ENCODE peak calls at places on chromosome 17, in ten cellular contexts. E is heart left ventricle, P is BJ, X is HCT116, J is colonic mucosa, Z is tibial artery, R is body of pancreas, C is cardiac fibroblast, D is PC-3, Q is astrocyte of the spinal cord. V is an unnamed sample.

GRCh38 chr17:58351710-58352017 is 337 bp downstream of the SUPT4H1 start:
- DNase-seq in E (no peak), P (no peak), X (no peak), J (no peak), Z (no peak), R (no peak), C (peak; percentile 10), D (no peak), Q (no peak), V (no peak)

GRCh38 chr17:37218849-37219248 is 156.9 kb upstream of the C17orf78 start:
- DNase-seq in E (no peak), P (no peak), X (no peak), J (no peak), Z (no peak), R (no peak), C (no peak), D (no peak), Q (no peak), V (no peak)

GRCh38 chr17:83119987-83120864 is 40.8 kb downstream of the METRNL start:
- DNase-seq in E (peak; percentile 32), P (no peak), X (no peak), J (no peak), Z (peak; percentile 54), R (no peak), C (no peak), D (no peak), Q (no peak), V (peak; percentile 20)

GRCh38 chr17:2253768-2254406 is 49.7 kb downstream of the SMG6 start:
- DNase-seq in E (no peak), P (no peak), X (no peak), J (no peak), Z (no peak), R (no peak), C (no peak), D (no peak), Q (no peak), V (no peak)

GRCh38 chr17:38585056-38585804 is 20.5 kb downstream of the SRCIN1 start:
- DNase-seq in E (no peak), P (no peak), X (no peak), J (no peak), Z (no peak), R (no peak), C (no peak), D (peak; percentile 22), Q (no peak), V (no peak)

GRCh38 chr17:38939987-38940386 is 14.6 kb downstream of the LASP1NB start:
- DNase-seq in E (no peak), P (no peak), X (no peak), J (no peak), Z (no peak), R (no peak), C (no peak), D (no peak), Q (no peak), V (no peak)

GRCh38 chr17:16352303-16352837 is 899 bp downstream of the CENPV start:
- DNase-seq in E (no peak), P (no peak), X (no peak), J (peak; percentile 73), Z (peak; percentile 63), R (peak; percentile 45), C (peak; percentile 29), D (no peak), Q (peak; percentile 46), V (peak; percentile 18)

GRCh38 chr17:48347203-48347602 is 82.8 kb downstream of the SKAP1 start:
- DNase-seq in E (no peak), P (no peak), X (no peak), J (no peak), Z (no peak), R (no peak), C (no peak), D (no peak), Q (no peak), V (no peak)

GRCh38 chr17:62804822-62805221 is 3.3 kb downstream of the MARCHF10 start:
- DNase-seq in E (no peak), P (no peak), X (no peak), J (no peak), Z (no peak), R (no peak), C (peak; percentile 72), D (no peak), Q (no peak), V (no peak)

GRCh38 chr17:7156342-7156940 is 22.7 kb downstream of the ASGR1 start:
- DNase-seq in E (no peak), P (no peak), X (no peak), J (no peak), Z (no peak), R (no peak), C (no peak), D (no peak), Q (no peak), V (no peak)

GRCh38 chr17:68515238-68515637 is 3.0 kb downstream of the PRKAR1A start:
- DNase-seq in E (no peak), P (no peak), X (no peak), J (no peak), Z (no peak), R (no peak), C (peak; percentile 50), D (no peak), Q (no peak), V (no peak)

GRCh38 chr17:81037783-81038733 is 3.1 kb downstream of the BAIAP2 start:
- DNase-seq in E (peak; percentile 30), P (no peak), X (no peak), J (no peak), Z (peak; percentile 72), R (peak; percentile 76), C (peak; percentile 18), D (no peak), Q (no peak), V (no peak)
- TF ChIP-seq CTCF in E (no peak), P (no peak), X (peak; percentile 39), J (no peak), Z (no peak), R (no peak), C (no peak), D (no peak), Q (no peak), V (no peak)

DNA sequence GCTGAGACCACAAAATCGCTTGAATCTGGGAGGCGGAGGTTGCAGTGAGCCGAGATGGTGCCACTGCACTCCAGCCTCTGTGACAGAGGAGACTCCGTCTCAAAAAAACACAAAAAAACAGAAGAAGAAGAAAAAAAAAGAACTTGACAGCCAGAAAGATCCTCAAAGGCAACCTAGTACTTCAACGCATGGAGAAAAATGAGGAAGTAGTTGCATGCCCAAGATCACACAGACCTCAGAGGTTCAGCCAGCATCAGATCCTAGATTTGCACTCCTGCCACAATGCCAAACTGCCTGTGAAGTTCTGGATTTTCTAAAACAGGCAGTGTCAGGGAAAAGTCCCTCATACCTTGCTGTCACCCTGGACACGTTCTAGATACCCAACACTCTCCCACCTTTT is 1.5 kb downstream of the ATPAF2 start:
- DNase-seq in E (no peak), P (no peak), X (no peak), J (no peak), Z (peak; percentile 15), R (no peak), C (no peak), D (no peak), Q (no peak), V (no peak)
- H3K4me3 ChIP-seq in E (no peak overlapping the region), P (no peak overlapping the region), X (peak overlapping the region; percentile 85), J (no peak overlapping the region), Z (no peak overlapping the region), R (no peak overlapping the region), C (no peak overlapping the region), D (peak overlapping the region; percentile 79), Q (no peak overlapping the region), V (peak overlapping the region; percentile 88)

GRCh38 chr17:41176744-41177387 is 1.2 kb downstream of the KRTAP4-2 start:
- DNase-seq in E (no peak), P (no peak), X (no peak), J (no peak), Z (no peak), R (no peak), C (no peak), D (no peak), Q (no peak), V (no peak)

GRCh38 chr17:41184480-41184961 is at the start of gene KRTAP4-1:
- DNase-seq in E (no peak), P (no peak), X (no peak), J (no peak), Z (no peak), R (no peak), C (no peak), D (no peak), Q (no peak), V (no peak)

GRCh38 chr17:41177727-41178271 is at the start of gene KRTAP4-2:
- DNase-seq in E (no peak), P (no peak), X (no peak), J (no peak), Z (no peak), R (no peak), C (no peak), D (no peak), Q (no peak), V (no peak)

GRCh38 chr17:41178341-41178740 is 320 bp upstream of the KRTAP4-2 start:
- DNase-seq in E (no peak), P (no peak), X (no peak), J (no peak), Z (no peak), R (no peak), C (no peak), D (peak; percentile 43), Q (peak; percentile 5), V (no peak)

DNA sequence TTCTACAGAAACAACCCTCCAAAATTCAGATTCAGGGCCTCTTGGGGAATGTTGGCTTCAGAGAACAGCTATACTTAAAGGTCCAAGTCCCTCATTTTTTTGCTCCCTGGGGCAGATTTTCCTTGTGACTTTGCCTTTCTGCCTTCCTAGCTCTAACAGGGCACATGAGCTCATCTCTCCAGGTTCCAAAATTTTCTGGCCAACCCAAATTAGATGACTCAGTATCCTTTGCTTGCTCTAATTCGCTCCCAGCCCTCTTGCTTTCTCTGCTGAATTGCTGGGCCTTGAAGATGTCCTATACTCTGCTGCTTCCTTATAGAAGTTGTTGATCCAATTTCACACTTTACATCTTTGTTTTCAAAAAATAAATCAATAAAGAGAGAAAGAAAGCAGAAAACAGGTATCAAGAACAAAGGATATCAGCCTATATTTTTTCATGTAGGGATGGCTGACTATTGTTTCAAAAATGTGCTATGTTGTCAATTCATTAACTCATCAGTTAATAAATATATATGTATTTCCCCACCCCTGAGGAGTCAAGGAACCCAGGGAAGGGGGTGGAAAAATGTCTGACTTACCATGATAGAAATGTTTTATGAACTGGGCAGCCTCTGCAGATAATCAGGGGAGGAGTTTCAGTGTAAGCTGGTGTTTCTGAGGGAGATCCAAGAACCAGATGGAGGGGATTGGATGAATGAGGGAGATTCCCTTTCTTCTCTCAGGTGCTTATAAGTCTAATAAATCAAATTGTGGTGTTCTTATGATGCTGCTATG is 1.0 kb upstream of the KRTAP4-2 start:
- DNase-seq in E (no peak), P (no peak), X (no peak), J (no peak), Z (no peak), R (no peak), C (no peak), D (peak; percentile 8), Q (no peak), V (no peak)
- TF ChIP-seq CTCF in E (no peak), P (no peak), X (no peak), J (no peak), Z (no peak), R (no peak), C (no peak), D (no peak), Q (no peak), V (no peak)

DNA sequence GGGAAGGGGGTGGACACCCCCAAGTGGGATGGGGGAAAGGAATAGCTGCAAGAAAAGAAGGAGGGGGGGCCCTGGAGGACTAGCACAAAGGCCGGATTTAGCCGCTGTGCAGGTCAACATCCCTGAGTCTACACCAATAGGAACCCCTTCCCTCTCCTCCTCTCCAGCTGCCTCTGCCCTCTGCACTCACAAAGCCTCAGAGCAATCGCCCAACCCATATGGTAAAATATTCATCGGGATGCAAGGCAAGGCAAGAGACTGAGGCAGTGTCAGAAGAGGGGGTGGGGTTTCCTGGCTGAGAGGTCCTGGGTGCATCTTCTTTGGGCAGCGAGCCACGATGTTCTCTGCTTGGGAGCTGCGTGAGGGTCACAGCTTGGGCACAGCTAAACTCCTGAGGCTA is 115.5 kb upstream of the NLRP1 start:
- DNase-seq in E (no peak), P (no peak), X (no peak), J (no peak), Z (no peak), R (no peak), C (no peak), D (no peak), Q (no peak), V (no peak)
- H3K4me3 ChIP-seq in E (no peak overlapping the region), P (no peak overlapping the region), X (no peak overlapping the region), J (no peak overlapping the region), Z (no peak overlapping the region), R (no peak overlapping the region), C (no peak overlapping the region), D (no peak overlapping the region), Q (no peak overlapping the region), V (no peak overlapping the region)